ENCODE peak calls at places on chromosomes 4 and X, in nine cellular contexts. P is H7; R is GM23248; H is suprapubic skin; I is right cardiac atrium; G is stomach; K is CD8-positive, alpha-beta memory T cell; U is cardiac muscle cell; S is AG10803. B is an unnamed sample.

GRCh38 chrX:15404712-15405111 is 20.5 kb upstream of the VEGFD start:
- DNase-seq in I (peak; percentile 42), P (no peak), G (no peak), R (peak; percentile 53), U (no peak), S (peak; percentile 35), K (no peak), H (no peak), B (no peak)

GRCh38 chrX:100316987-100317386 is 93.1 kb downstream of the PCDH19 start:
- DNase-seq in S (peak; percentile 48), P (no peak), I (no peak), G (no peak), U (no peak), H (no peak), K (no peak), R (peak; percentile 62), B (no peak)

GRCh38 chrX:104929324-104929723 is 291.2 kb downstream of the TEX13A start:
- DNase-seq in S (no peak), K (no peak), P (no peak), U (no peak), I (no peak), G (no peak), R (no peak), H (no peak), B (no peak)

GRCh38 chr4:83358410-83358809 is 23.8 kb upstream of the HPSE start:
- DNase-seq in U (no peak), R (peak; percentile 85), S (peak; percentile 66), H (no peak), I (no peak), K (no peak), G (no peak), P (no peak), B (no peak)

GRCh38 chr4:75633846-75634245 is 3.5 kb upstream of the CDKL2 start:
- DNase-seq in P (no peak), U (no peak), I (no peak), H (no peak), K (no peak), R (peak; percentile 58), G (no peak), S (peak; percentile 82), B (no peak)

GRCh38 chrX:120559799-120560198 is 963 bp downstream of the CUL4B start:
- DNase-seq in S (no peak), I (no peak), R (peak; percentile 21), P (no peak), K (no peak), H (no peak), G (no peak), U (peak; percentile 35), B (no peak)

GRCh38 chrX:17456526-17456925 is 81.5 kb downstream of the NHS start:
- DNase-seq in U (no peak), G (no peak), P (no peak), K (no peak), R (no peak), I (no peak), H (no peak), S (no peak), B (no peak)

GRCh38 chr4:155405059-155405458 is 28.3 kb upstream of the MAP9 start:
- DNase-seq in G (no peak), P (no peak), K (no peak), U (no peak), R (no peak), I (no peak), S (no peak), H (no peak), B (no peak)

GRCh38 chr4:6498511-6499240 is 26.3 kb upstream of the PPP2R2C start:
- DNase-seq in K (no peak), U (no peak), P (no peak), S (no peak), G (no peak), R (no peak), H (peak; percentile 47), I (no peak), B (no peak)

GRCh38 chr4:158521490-158522111 is at the start of gene RXFP1:
- DNase-seq in S (no peak), U (no peak), H (no peak), R (peak; percentile 25), I (no peak), K (no peak), G (no peak), P (no peak), B (no peak)
- H3K4me3 ChIP-seq in S (no peak within 1 kb of the TSS), U (no peak within 1 kb of the TSS), H (no peak within 1 kb of the TSS), R (peak within 1 kb of the TSS; percentile 71), I (peak within 1 kb of the TSS; percentile 38), K (no peak within 1 kb of the TSS), G (no peak within 1 kb of the TSS), P (no peak within 1 kb of the TSS), B (peak within 1 kb of the TSS; percentile 24)

GRCh38 chrX:154373340-154374306 is 811 bp downstream of the FLNA start:
- DNase-seq in G (peak; percentile 67), I (peak; percentile 71), U (peak; percentile 64), P (peak; percentile 84), H (no peak), R (peak; percentile 76), K (no peak), S (peak; percentile 84), B (peak; percentile 36)

GRCh38 chrX:154375156-154375504 is 696 bp upstream of the FLNA start:
- DNase-seq in R (no peak), P (no peak), G (no peak), H (no peak), U (no peak), K (no peak), I (no peak), S (no peak), B (no peak)

GRCh38 chrX:154376768-154377167 is 2.3 kb upstream of the EMD start:
- DNase-seq in P (no peak), S (peak; percentile 26), R (no peak), I (no peak), K (no peak), H (no peak), G (no peak), U (no peak), B (no peak)

GRCh38 chrX:154372612-154373022 is 1.8 kb downstream of the FLNA start:
- DNase-seq in K (no peak), U (peak; percentile 49), P (no peak), G (no peak), H (no peak), I (no peak), S (peak; percentile 54), R (peak; percentile 68), B (no peak)

GRCh38 chrX:154374361-154375155 is at the start of gene FLNA:
- DNase-seq in G (peak; percentile 53), K (no peak), S (peak; percentile 22), H (no peak), R (peak; percentile 51), U (peak; percentile 68), P (peak; percentile 82), I (no peak), B (no peak)
- H3K4me3 ChIP-seq in G (peak within 1 kb of the TSS; percentile 77), K (peak within 1 kb of the TSS; percentile 53), S (peak within 1 kb of the TSS; percentile 78), H (peak within 1 kb of the TSS; percentile 67), R (peak within 1 kb of the TSS; percentile 73), U (peak within 1 kb of the TSS; percentile 24), P (peak within 1 kb of the TSS; percentile 32), I (peak within 1 kb of the TSS; percentile 23), B (no peak within 1 kb of the TSS)

GRCh38 chr4:183342541-183343533 is 20.6 kb upstream of the CLDN24 start:
- DNase-seq in I (no peak), R (peak; percentile 59), G (peak; percentile 17), U (no peak), P (peak; percentile 69), S (peak; percentile 29), K (no peak), H (peak; percentile 71), B (no peak)
- H3K4me3 ChIP-seq in I (peak overlapping the region; percentile 17), R (no peak overlapping the region), G (peak overlapping the region; percentile 39), U (no peak overlapping the region), P (no peak overlapping the region), S (no peak overlapping the region), K (no peak overlapping the region), H (peak overlapping the region; percentile 2), B (no peak overlapping the region)

GRCh38 chrX:19177710-19178109 is 55.4 kb upstream of the ADGRG2 start:
- DNase-seq in K (no peak), G (no peak), R (no peak), S (no peak), P (no peak), H (no peak), I (no peak), U (no peak), B (no peak)
- H3K4me3 ChIP-seq in K (no peak overlapping the region), G (no peak overlapping the region), R (no peak overlapping the region), S (no peak overlapping the region), P (no peak overlapping the region), H (no peak overlapping the region), I (no peak overlapping the region), U (no peak overlapping the region), B (no peak overlapping the region)

DNA sequence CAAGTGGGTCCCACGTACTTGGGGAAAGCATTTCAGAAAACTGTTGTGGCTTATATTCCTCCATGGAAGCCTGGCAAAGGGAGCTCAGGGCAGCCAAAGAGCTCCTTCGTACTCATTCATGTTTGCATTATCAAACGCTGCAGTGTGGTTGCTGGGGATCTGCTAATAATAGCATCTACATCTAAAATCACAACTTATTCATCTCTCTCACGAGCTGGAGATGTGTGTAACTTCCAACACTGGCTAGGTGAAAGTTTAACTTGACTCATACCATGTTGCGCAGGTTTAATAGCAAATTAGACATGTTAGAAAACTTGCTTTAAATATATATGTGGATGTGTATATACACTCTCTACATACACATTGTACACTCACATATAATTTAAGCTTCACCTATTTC is 415.1 kb downstream of the AFF2 start:
- DNase-seq in H (no peak), S (no peak), G (no peak), R (no peak), K (no peak), I (no peak), U (no peak), P (no peak), B (no peak)
- H3K4me3 ChIP-seq in H (no peak overlapping the region), S (no peak overlapping the region), G (no peak overlapping the region), R (no peak overlapping the region), K (no peak overlapping the region), I (no peak overlapping the region), U (no peak overlapping the region), P (no peak overlapping the region), B (no peak overlapping the region)

DNA sequence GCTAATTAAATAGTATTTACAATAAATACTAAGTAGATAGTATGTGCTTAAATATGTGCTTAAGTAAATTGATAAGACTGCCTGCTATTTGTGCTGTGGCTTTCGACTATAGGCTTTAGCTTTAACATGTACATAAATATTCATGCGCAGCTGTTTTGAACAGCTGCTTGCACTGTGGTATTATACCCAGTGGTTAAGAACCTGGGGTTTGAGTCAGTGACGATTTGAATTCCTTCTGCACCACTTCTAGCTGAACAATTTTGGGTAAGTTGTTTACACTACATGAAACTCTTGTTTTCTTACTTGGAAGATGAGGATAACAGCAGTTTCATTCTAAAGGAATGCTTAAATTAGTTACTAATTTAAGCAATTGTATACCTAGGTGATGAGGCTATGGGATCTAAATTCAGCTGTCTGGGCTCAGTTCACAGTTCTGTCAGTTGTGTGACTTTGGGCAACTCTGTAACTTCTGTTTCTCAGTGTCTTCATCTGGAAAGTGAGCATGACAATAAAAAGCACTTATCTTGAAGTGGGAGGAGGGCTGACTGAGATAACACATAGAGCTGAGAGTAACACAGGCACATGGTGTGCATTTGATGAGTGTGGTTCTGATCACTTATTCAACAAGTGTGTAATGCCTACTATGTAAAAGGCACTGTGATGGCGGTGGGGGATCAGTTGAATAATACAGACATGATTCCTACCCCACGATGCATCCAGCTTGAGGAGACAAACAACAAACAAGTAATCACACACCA is 37.0 kb downstream of the HPGDS start:
- DNase-seq in K (no peak), R (no peak), H (no peak), U (peak; percentile 5), P (no peak), S (peak; percentile 11), G (no peak), I (no peak), B (no peak)
- H3K4me3 ChIP-seq in K (no peak overlapping the region), R (no peak overlapping the region), H (no peak overlapping the region), U (no peak overlapping the region), P (no peak overlapping the region), S (no peak overlapping the region), G (no peak overlapping the region), I (no peak overlapping the region), B (no peak overlapping the region)

B was measured in HL-60.